ENCODE peak calls at places on chromosomes 16 and 17, in five cellular contexts. S is endothelial cell of umbilical vein, F is HCT116, E is fibroblast of lung, X is MM.1S. I is an unnamed sample.

GRCh38 chr17:5437721-5438317 is 1.1 kb downstream of the C1QBP start:
- DNase-seq in E (no peak), X (no peak), S (no peak), F (no peak), I (no peak)

GRCh38 chr17:41533613-41534012 is 5.5 kb upstream of the KRT19 start:
- DNase-seq in F (no peak), E (no peak), S (no peak), X (no peak), I (no peak)

GRCh38 chr17:34357398-34357797 is 1.1 kb downstream of the CCL13 start:
- DNase-seq in S (no peak), X (no peak), F (no peak), E (no peak), I (no peak)

GRCh38 chr17:57342963-57343589 is 86.8 kb downstream of the MSI2 start:
- DNase-seq in S (no peak), F (no peak), X (no peak), E (no peak), I (no peak)

GRCh38 chr17:19766421-19767270 is 18.5 kb upstream of the ALDH3A1 start:
- DNase-seq in E (peak), S (peak), X (peak), F (peak), I (peak)

GRCh38 chr17:40480501-40481003 is 20.9 kb downstream of the TNS4 start:
- DNase-seq in F (no peak), E (peak), X (no peak), S (no peak), I (no peak)

GRCh38 chr17:36808181-36808661 is 129.1 kb upstream of the LHX1 start:
- DNase-seq in X (no peak), F (no peak), S (no peak), E (no peak), I (peak)

GRCh38 chr16:31201511-31202401 is 804 bp downstream of the PYCARD start:
- DNase-seq in E (peak), F (no peak), S (no peak), X (peak), I (peak)

GRCh38 chr17:82503094-82503727 is 16.3 kb upstream of the FOXK2 start:
- DNase-seq in X (no peak), E (no peak), F (no peak), S (no peak), I (no peak)

GRCh38 chr16:24909856-24910255 is 64.1 kb downstream of the SLC5A11 start:
- DNase-seq in S (no peak), X (no peak), E (no peak), F (no peak), I (no peak)

GRCh38 chr16:47258874-47259461 is 115.2 kb upstream of the NETO2 start:
- DNase-seq in F (peak), E (peak), S (peak), X (peak), I (peak)

GRCh38 chr17:81342700-81343070 is 47.6 kb upstream of the SLC38A10 start:
- DNase-seq in F (no peak), E (no peak), S (no peak), X (no peak), I (peak)

GRCh38 chr17:1134634-1135324 is 45.0 kb downstream of the ABR start:
- DNase-seq in X (no peak), E (no peak), S (no peak), F (no peak), I (no peak)

GRCh38 chr17:1142503-1143095 is 37.2 kb downstream of the ABR start:
- DNase-seq in E (no peak), X (no peak), S (no peak), F (no peak), I (no peak)

DNA sequence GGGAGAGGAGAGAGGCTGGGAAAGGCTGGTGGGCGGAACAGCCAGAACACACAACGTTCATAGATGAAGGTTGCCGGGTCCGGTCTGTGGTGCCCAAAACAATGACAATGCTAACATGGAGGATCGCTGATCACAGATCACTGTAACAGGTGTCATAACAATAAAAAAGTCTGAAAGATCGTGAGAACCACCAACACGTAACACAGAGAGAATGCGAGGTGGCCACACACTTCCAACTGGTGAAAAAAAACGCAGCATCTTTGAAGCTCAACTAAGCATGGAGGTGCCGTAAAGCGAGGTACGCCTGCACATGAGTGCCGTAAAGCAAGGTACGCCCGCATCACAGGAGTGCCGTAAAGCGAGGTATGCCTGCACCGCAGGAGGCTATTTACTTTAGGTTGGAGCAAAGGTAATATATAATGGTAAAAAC is 42.3 kb downstream of the ABR start:
- DNase-seq in E (peak), S (peak), X (peak), F (peak), I (no peak)
- H2AFZ ChIP-seq in E (no peak), S (no peak), X (peak), F (peak), I (no peak)

DNA sequence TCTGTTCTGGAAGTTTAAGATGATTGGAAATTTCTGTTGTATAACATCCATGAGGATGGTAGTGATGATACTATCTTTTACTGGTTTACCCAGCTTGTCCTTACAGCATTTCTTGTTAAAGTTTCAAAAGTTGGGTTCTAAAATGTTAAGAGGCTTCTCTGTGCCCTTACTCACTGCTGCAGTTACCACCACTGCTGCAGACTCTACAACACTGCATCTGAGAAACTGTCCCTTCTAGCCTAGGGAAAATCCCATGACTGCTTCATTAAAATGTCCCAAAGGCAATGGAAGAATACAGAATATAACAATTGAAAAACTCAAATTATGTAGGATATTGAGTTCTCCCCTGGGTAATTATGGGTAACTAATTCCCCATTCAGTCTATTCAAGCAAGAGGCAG is 3.8 kb upstream of the NSRP1 start:
- DNase-seq in X (peak), F (no peak), S (no peak), E (no peak), I (no peak)
- H2AFZ ChIP-seq in X (peak), F (peak), S (no peak), E (no peak), I (peak)

GRCh38 chr17:75047398-75048098 is 523 bp downstream of the KCTD2 start:
- DNase-seq in F (no peak), X (peak), S (peak), E (no peak), I (peak)
- H2AFZ ChIP-seq in F (no peak), X (peak), S (peak), E (peak), I (no peak)

DNA sequence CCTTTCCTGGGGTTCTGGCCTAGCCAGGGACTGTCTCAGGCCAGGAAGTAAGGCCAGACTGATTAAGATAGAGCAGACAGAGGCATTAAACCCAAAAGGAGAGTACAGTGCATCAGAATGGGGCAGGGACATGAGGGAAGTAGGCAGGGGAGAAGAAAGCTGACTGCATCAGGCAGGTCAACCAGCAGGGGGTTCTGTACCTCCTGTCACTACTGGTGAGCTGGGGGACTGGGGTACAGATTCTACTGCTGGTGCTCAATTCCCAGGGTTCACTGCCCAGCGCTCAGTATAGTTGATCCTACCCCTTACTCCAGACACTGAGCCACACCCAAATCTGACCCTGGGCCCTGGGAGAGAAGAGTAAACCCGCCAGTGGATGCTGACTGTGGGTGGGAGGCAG is 12.9 kb upstream of the MTMR4 start:
- DNase-seq in X (no peak), S (no peak), E (no peak), F (no peak), I (no peak)
- H2AFZ ChIP-seq in X (no peak), S (no peak), E (no peak), F (no peak), I (no peak)

DNA sequence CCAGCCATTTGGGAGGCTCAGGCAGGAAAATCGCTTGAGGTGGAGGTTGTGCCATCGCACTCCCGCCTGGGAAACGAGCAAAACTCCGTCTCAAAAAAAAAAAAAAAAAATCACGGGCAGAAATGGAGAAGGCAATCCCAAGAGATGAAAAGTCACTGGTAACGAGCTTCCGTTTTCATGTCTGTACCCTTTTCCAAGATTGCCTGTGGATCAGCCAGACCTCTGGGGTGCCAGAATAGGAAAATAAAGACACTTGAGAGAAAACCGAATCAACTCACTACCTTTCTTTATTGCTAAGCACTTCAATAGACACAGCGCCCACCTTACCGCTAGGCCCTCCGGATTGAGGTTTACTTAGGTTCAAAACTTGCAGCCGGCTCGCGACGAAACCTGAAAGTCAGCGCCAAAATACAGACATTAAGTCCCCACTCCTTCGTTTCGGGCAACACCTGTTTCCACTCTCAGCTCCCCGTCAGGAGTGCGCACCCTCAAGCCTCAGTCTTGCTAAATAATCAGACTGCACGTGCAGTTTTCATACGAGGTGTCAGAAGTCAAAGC is 970 bp upstream of the TRAF7 start:
- DNase-seq in X (peak), F (no peak), S (peak), E (peak), I (no peak)
- H2AFZ ChIP-seq in X (no peak), F (no peak), S (no peak), E (no peak), I (no peak)

DNA sequence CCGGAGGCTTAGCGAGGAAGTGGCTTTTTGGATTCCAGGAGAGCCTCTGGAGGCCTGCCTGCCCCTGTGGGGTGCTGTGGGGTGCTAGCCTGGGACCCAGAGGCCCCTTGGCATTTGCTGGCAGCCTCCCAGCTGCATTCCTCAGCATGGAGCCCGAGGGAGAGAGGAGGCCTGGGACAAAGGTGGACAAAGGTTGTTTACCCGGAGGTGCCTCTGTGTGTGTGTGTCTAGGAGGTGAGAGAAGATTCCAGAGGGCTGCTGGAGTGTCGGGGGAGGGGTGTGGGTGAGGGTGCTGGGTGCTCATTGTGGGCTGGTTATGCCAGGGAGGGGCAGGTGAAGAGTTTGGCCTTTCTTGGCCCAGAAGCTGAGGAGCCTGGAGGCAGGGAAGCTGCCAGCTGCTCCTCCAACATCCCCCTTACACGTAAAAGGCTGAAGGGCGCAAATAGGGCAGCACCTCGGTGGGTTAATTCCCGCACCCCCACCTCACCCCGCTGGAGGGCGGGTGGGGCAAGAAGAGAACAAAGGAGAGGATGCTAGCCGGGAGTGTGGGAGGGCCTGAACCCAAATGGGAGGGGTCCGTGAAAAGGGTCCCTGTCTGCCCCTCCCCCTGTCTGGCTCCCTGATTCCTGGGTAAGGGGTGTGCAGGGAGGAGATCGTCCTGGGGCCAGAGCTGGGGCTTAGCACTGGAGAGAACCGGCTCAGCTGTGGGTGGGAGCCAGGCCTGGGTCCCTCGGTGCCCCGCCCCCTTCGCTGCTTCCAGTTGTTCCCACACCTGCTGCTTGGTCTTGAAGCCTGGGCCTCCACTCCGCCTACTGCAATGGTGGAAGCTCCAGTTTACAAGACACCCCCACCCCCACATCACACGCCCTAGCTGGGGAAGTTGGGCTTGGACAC is 9.9 kb downstream of the HEXIM2 start:
- DNase-seq in X (no peak), S (no peak), F (no peak), E (peak), I (peak)
- H2AFZ ChIP-seq in X (peak), S (peak), F (no peak), E (peak), I (peak)

DNA sequence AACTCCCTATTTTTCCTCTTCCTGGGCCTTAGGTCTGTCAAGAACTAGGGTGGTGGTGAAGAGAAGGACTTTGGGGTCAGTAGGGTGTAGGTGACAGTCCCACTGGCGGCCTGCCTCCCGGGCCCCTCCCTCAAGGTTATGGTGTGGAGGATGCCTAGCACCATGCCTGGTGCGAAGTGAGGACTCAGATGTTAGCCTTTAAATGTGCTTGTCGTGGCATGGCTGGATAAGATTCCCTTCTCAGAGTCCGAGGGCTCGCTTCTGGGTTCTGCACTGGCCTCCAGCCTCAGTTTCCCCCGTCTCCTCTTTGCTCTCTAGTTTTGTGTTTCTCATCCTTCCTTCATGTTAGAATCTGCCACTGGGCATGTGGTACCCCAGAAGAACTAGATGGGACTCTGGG is 32.0 kb downstream of the HAPSTR1 start:
- DNase-seq in X (no peak), S (no peak), E (no peak), F (no peak), I (no peak)
- H2AFZ ChIP-seq in X (no peak), S (no peak), E (no peak), F (no peak), I (no peak)

GRCh38 chr17:7478276-7479138 is 924 bp downstream of the ZBTB4 start:
- DNase-seq in S (peak), F (no peak), X (no peak), E (peak), I (peak)
- H2AFZ ChIP-seq in S (no peak), F (no peak), X (no peak), E (no peak), I (no peak)

DNA sequence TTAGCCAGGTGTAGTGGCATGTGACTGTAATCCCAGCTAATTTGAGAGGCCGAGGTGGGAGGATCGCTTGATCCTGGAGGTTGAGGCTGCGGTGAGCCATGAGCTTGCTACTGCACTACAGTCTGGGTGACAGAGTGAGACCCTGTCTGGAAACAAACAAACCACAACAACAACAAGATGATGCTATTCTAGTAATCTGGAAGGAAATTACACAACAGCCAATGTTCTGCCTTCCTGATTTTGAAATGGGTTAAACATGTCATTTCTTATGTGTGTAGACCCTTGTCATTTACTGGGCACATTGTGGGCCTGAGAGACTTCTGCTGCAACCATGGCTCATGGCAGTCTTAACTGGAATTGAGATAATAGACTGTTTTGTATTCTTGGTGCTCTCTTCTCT is 5.9 kb downstream of the COQ7 start:
- DNase-seq in X (no peak), E (no peak), F (no peak), S (no peak), I (no peak)
- H2AFZ ChIP-seq in X (no peak), E (no peak), F (no peak), S (no peak), I (no peak)

GRCh38 chr16:361872-362701 is 8.3 kb downstream of the MRPL28 start:
- DNase-seq in S (peak), E (peak), X (peak), F (peak), I (peak)
- H2AFZ ChIP-seq in S (no peak), E (no peak), X (peak), F (no peak), I (no peak)

I was measured in neural progenitor cell.